ENCODE peak calls at places on chromosomes 3 and 15, in ten cellular contexts. S is CD4-positive, CD25-positive, alpha-beta regulatory T cell; T is OCI-LY7; R is uterus; I is ascending aorta; Q is testis; D is sigmoid colon; F is A673; M is SK-N-MC; N is substantia nigra. J is an unnamed sample.

GRCh38 chr15:79459666-79460065 is 27.5 kb downstream of the MINAR1 start:
- DNase-seq in Q (no peak), I (no peak), N (no peak), D (no peak), S (no peak), M (no peak), R (no peak), F (no peak), T (no peak), J (no peak)

GRCh38 chr15:74131618-74132191 is 1.3 kb downstream of the ISLR2 start:
- DNase-seq in Q (no peak), N (no peak), T (no peak), R (no peak), D (no peak), F (no peak), M (no peak), S (no peak), I (no peak), J (no peak)

GRCh38 chr15:100778831-100779288 is 100.8 kb upstream of the ALDH1A3 start:
- DNase-seq in M (no peak), R (peak), F (no peak), N (no peak), I (peak), T (no peak), D (peak), Q (peak), S (no peak), J (peak)

GRCh38 chr3:186839874-186840641 is 2.5 kb upstream of the ADIPOQ start:
- DNase-seq in T (no peak), M (peak), Q (no peak), N (no peak), S (no peak), I (peak), D (no peak), F (no peak), R (no peak), J (no peak)

GRCh38 chr15:85414495-85414894 is 34.1 kb downstream of the AKAP13 start:
- DNase-seq in N (no peak), T (no peak), M (no peak), D (no peak), F (no peak), S (peak), R (no peak), I (no peak), Q (no peak), J (peak)

GRCh38 chr15:44623178-44623577 is 40.3 kb downstream of the SPG11 start:
- DNase-seq in Q (no peak), I (no peak), R (no peak), M (no peak), T (no peak), F (no peak), S (no peak), N (no peak), D (no peak), J (no peak)

GRCh38 chr15:48939686-48940085 is 24.0 kb downstream of the SHC4 start:
- DNase-seq in T (no peak), N (no peak), R (no peak), I (no peak), D (no peak), F (peak), M (no peak), Q (no peak), S (no peak), J (peak)

GRCh38 chr15:52121896-52122295 is 9.3 kb upstream of the BCL2L10 start:
- DNase-seq in F (no peak), R (no peak), I (no peak), Q (no peak), S (no peak), D (no peak), N (no peak), T (no peak), M (no peak), J (no peak)

GRCh38 chr15:38512901-38513300 is 51.7 kb downstream of the RASGRP1 start:
- DNase-seq in T (no peak), S (no peak), I (no peak), Q (no peak), N (no peak), R (no peak), D (no peak), M (no peak), F (peak), J (no peak)

GRCh38 chr3:114103181-114103580 is 46.6 kb downstream of the QTRT2 start:
- DNase-seq in Q (no peak), S (no peak), M (no peak), R (no peak), F (no peak), T (no peak), N (no peak), I (no peak), D (no peak), J (no peak)

GRCh38 chr3:47961815-47962606 is 54.2 kb downstream of the MAP4 start:
- DNase-seq in Q (peak), N (no peak), I (no peak), D (no peak), R (no peak), M (peak), T (peak), F (peak), S (peak), J (no peak)

GRCh38 chr3:39414421-39414907 is 7.9 kb downstream of the RPSA start:
- DNase-seq in F (no peak), T (peak), Q (no peak), D (no peak), I (no peak), S (no peak), N (no peak), M (no peak), R (no peak), J (no peak)

GRCh38 chr15:65787260-65787659 is 4.8 kb downstream of the DENND4A start:
- DNase-seq in F (no peak), I (no peak), Q (no peak), N (no peak), D (no peak), M (no peak), S (no peak), R (no peak), T (no peak), J (no peak)

GRCh38 chr3:197027896-197028710 is 1.5 kb downstream of the MELTF start:
- DNase-seq in M (no peak), N (no peak), F (no peak), Q (no peak), S (no peak), D (no peak), I (no peak), T (no peak), R (no peak), J (no peak)

GRCh38 chr15:65212097-65212496 is 824 bp upstream of the CILP start:
- DNase-seq in I (no peak), S (no peak), D (peak), R (no peak), Q (no peak), T (peak), F (peak), N (no peak), M (no peak), J (no peak)

GRCh38 chr3:183527980-183528379 is 27.5 kb downstream of the KLHL6 start:
- DNase-seq in D (no peak), Q (no peak), T (no peak), S (no peak), N (no peak), I (no peak), M (no peak), F (no peak), R (no peak), J (no peak)
- H3K27ac ChIP-seq in D (no peak), Q (no peak), T (peak), S (peak), N (no peak), I (no peak), M (no peak), F (no peak), R (no peak), J (no peak)

GRCh38 chr15:70219256-70219919 is 121.7 kb upstream of the TLE3 start:
- DNase-seq in F (no peak), T (no peak), S (no peak), M (no peak), N (no peak), I (no peak), R (no peak), D (no peak), Q (no peak), J (no peak)

GRCh38 chr15:70217246-70218160 is 119.8 kb upstream of the TLE3 start:
- DNase-seq in M (no peak), T (no peak), D (no peak), N (no peak), Q (no peak), S (no peak), R (no peak), F (peak), I (no peak), J (no peak)

GRCh38 chr15:70215951-70216350 is 118.2 kb upstream of the TLE3 start:
- DNase-seq in D (no peak), T (no peak), F (no peak), R (no peak), I (no peak), Q (no peak), N (no peak), S (no peak), M (no peak), J (no peak)

GRCh38 chr15:70222632-70223031 is 124.9 kb upstream of the TLE3 start:
- DNase-seq in T (no peak), F (no peak), Q (no peak), I (no peak), R (no peak), S (no peak), M (no peak), N (no peak), D (no peak), J (no peak)

DNA sequence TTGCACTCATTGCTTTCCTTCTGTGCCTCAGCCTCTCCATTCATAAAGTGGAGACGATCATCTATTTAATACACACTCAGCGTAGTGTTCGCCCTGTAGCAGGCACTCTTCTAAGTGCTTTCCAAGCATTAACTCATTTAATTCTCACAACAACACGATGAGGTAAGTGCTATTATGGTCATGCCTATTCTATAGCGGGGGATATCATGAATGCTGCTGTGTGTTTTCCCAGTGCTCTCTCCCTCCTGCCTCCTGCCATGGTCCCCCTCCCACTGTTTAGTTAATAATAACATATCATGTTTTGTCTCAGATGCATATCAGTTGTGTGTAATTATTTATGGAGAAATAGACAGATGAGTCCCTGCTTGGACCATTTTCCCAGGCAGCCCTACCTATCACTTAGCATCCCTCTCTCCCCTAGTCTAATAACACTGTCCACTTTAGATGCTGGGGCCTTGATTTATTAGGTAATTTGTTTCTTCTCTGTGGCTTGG is 122.8 kb upstream of the TLE3 start:
- DNase-seq in N (no peak), T (no peak), D (no peak), F (no peak), I (no peak), S (no peak), R (no peak), M (no peak), Q (no peak), J (no peak)
- H3K27ac ChIP-seq in N (no peak), T (no peak), D (no peak), F (no peak), I (no peak), S (no peak), R (no peak), M (no peak), Q (no peak), J (no peak)

GRCh38 chr3:100040846-100041245 is 73.5 kb downstream of the FILIP1L start:
- DNase-seq in D (no peak), I (no peak), N (no peak), Q (no peak), S (no peak), F (no peak), R (no peak), M (no peak), T (no peak), J (no peak)

GRCh38 chr3:100043271-100043670 is 71.0 kb downstream of the FILIP1L start:
- DNase-seq in Q (no peak), S (no peak), I (no peak), F (no peak), R (no peak), N (no peak), T (no peak), D (no peak), M (no peak), J (no peak)

GRCh38 chr3:100042577-100042981 is 71.7 kb downstream of the FILIP1L start:
- DNase-seq in S (no peak), D (no peak), Q (no peak), M (no peak), I (no peak), R (no peak), N (no peak), T (no peak), F (no peak), J (no peak)

GRCh38 chr3:100041328-100041749 is 73.0 kb downstream of the FILIP1L start:
- DNase-seq in D (no peak), T (no peak), Q (no peak), I (no peak), R (no peak), N (no peak), M (peak), S (no peak), F (peak), J (no peak)

GRCh38 chr3:100042144-100042543 is 72.2 kb downstream of the FILIP1L start:
- DNase-seq in Q (no peak), D (no peak), N (no peak), I (peak), R (peak), F (no peak), S (no peak), M (no peak), T (no peak), J (peak)
- H3K27ac ChIP-seq in Q (peak), D (peak), N (no peak), I (peak), R (peak), F (no peak), S (no peak), M (no peak), T (no peak), J (peak)

GRCh38 chr15:89666858-89667705 is 11.8 kb upstream of the KIF7 start:
- DNase-seq in M (no peak), D (peak), T (no peak), F (no peak), S (no peak), R (no peak), I (peak), N (no peak), Q (no peak), J (no peak)
- H3K27ac ChIP-seq in M (no peak), D (peak), T (no peak), F (no peak), S (no peak), R (no peak), I (peak), N (no peak), Q (no peak), J (no peak)

DNA sequence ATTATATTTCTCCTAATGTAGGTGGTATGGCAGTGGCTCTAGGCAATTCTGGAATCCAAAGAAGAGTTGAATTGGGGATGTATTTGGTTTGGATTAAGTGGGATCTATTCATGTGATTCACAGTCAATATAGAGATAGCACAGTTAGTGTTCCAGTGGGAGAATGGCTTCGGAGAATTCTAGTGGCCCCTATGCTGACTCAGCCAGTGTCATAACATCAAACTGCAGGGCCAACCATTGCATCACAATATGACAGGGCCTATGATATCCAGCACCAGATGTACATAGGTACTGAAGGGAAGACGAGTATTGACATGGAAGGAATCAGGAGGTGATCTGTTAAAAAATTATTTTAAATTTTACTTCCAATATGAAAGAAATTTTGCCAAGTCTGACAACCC is 302.8 kb upstream of the UBE2E2 start:
- DNase-seq in T (no peak), R (no peak), I (no peak), S (no peak), Q (no peak), F (no peak), N (no peak), D (no peak), M (no peak), J (no peak)
- H3K27ac ChIP-seq in T (no peak), R (no peak), I (no peak), S (no peak), Q (no peak), F (no peak), N (no peak), D (no peak), M (no peak), J (no peak)

GRCh38 chr15:77456746-77457618 is 36.3 kb downstream of the HMG20A start:
- DNase-seq in S (no peak), M (no peak), Q (no peak), I (no peak), T (no peak), F (no peak), R (no peak), N (no peak), D (no peak), J (no peak)

GRCh38 chr15:77457619-77458265 is 37.1 kb downstream of the HMG20A start:
- DNase-seq in N (no peak), F (no peak), T (peak), I (no peak), Q (no peak), R (no peak), D (no peak), S (peak), M (no peak), J (no peak)

GRCh38 chr15:77454265-77454664 is 33.6 kb downstream of the HMG20A start:
- DNase-seq in D (no peak), M (no peak), I (no peak), T (no peak), R (no peak), N (no peak), F (no peak), Q (no peak), S (no peak), J (no peak)

GRCh38 chr15:77454956-77455355 is 34.3 kb downstream of the HMG20A start:
- DNase-seq in F (no peak), M (no peak), Q (no peak), R (no peak), S (no peak), N (no peak), D (no peak), I (no peak), T (no peak), J (no peak)

DNA sequence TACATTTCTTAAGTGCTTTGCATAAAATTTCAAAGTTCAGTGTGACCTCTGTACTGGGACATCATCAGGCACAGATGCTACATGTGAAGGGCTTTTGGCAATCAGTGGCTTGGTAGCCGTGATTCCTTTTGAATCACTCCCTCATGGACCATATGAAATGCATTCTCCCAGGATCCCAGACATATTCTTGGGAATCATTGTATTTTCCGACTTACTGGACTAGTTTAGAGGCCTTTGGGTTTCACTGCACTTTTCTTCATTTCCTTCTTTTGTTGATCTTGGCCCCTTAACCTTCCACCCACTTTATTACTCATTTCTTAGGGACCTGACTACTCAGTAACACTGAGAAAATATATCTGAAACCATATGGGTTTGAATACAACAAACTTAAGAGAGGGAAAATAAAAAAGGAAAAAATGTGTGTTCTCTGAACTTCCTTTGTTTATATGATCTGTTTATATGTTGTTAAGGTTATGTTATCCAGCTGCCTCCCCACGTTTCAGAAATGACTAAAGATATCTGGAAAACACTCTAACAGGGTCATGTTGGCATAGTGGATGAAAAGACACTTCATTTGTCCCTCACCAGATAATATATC is 35.1 kb downstream of the HMG20A start:
- DNase-seq in S (no peak), D (no peak), Q (no peak), M (no peak), I (no peak), N (no peak), R (no peak), F (no peak), T (no peak), J (peak)
- H3K27ac ChIP-seq in S (no peak), D (peak), Q (peak), M (no peak), I (peak), N (no peak), R (peak), F (no peak), T (no peak), J (peak)

GRCh38 chr3:30664449-30664848 is 58.0 kb downstream of the TGFBR2 start:
- DNase-seq in D (no peak), T (no peak), I (no peak), F (no peak), S (peak), M (no peak), R (no peak), Q (no peak), N (no peak), J (no peak)
- H3K27ac ChIP-seq in D (no peak), T (no peak), I (peak), F (peak), S (peak), M (no peak), R (peak), Q (no peak), N (no peak), J (no peak)

GRCh38 chr15:90907051-90907660 is 4.1 kb downstream of the MAN2A2 start:
- DNase-seq in N (no peak), F (no peak), Q (no peak), R (no peak), M (no peak), T (no peak), S (no peak), I (no peak), D (no peak), J (no peak)
- H3K27ac ChIP-seq in N (peak), F (no peak), Q (peak), R (no peak), M (no peak), T (no peak), S (no peak), I (no peak), D (no peak), J (no peak)

DNA sequence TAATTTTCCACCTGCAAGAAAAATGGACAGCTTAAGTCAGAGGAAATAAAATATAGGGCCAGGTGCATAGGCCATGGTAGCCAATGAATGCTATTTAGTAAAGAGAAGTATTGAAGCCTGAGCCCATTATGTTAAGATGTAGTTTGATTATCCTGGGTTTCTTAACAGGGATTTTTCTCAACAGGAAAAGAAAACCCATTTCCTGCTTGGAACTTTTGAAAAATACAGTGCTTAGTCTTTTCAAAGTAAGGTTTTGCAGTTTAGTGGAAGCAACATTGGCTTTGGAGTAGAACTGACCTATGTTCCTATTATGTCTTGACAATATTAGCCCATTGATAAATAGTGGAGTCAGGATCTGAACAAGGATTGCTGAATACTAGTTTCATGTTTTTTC is 259.5 kb upstream of the TGFBR2 start:
- DNase-seq in R (no peak), N (no peak), F (no peak), D (no peak), S (no peak), T (no peak), M (no peak), I (no peak), Q (no peak), J (no peak)
- H3K27ac ChIP-seq in R (no peak), N (no peak), F (peak), D (no peak), S (no peak), T (no peak), M (no peak), I (no peak), Q (no peak), J (peak)

J was measured in SJSA1.